ENCODE peak calls at places on chromosomes 7 and 10, in four cellular contexts. One of them, this sample, is unnamed. For H3K9me3, the result is how much of the 10 kb centered on the place peaks cover.

GRCh38 chr7:136555933-136556332 is 312.5 kb upstream of the CHRM2 start:
- DNase-seq in GM12878: no peak
- DNase-seq in K562: no peak
- DNase-seq in HCT116: no peak
- DNase-seq in this sample: no peak

GRCh38 chr7:1723254-1723653 is 53.2 kb downstream of the ELFN1 start:
- DNase-seq in K562: no peak
- DNase-seq in GM12878: no peak
- DNase-seq in HCT116: no peak
- DNase-seq in this sample: no peak

GRCh38 chr10:112952282-112952991 is 2.4 kb downstream of the TCF7L2 start:
- DNase-seq in HCT116: no peak
- DNase-seq in K562: no peak
- DNase-seq in GM12878: no peak
- DNase-seq in this sample: no peak

GRCh38 chr7:45646996-45647411 is 72.8 kb downstream of the ADCY1 start:
- DNase-seq in HCT116: no peak
- DNase-seq in K562: no peak
- DNase-seq in GM12878: no peak
- DNase-seq in this sample: no peak

GRCh38 chr10:44864042-44864436 is 47.1 kb upstream of the TMEM72 start:
- DNase-seq in HCT116: no peak
- DNase-seq in K562: no peak
- DNase-seq in GM12878: no peak
- DNase-seq in this sample: no peak

GRCh38 chr7:108805808-108806397 is 236.2 kb downstream of the DNAJB9 start:
- DNase-seq in GM12878: no peak
- DNase-seq in K562: peak
- DNase-seq in HCT116: peak
- DNase-seq in this sample: peak

GRCh38 chr7:67918158-67918557 is 921.5 kb downstream of the TYW1 start:
- DNase-seq in HCT116: no peak
- DNase-seq in GM12878: no peak
- DNase-seq in K562: no peak
- DNase-seq in this sample: no peak

GRCh38 chr10:28991738-28992270 is 297.1 kb upstream of the LYZL1 start:
- DNase-seq in K562: peak
- DNase-seq in GM12878: no peak
- DNase-seq in HCT116: peak
- DNase-seq in this sample: peak

GRCh38 chr10:123142701-123143161 is 5.2 kb upstream of the HMX2 start:
- DNase-seq in K562: no peak
- DNase-seq in HCT116: no peak
- DNase-seq in GM12878: no peak
- DNase-seq in this sample: no peak

GRCh38 chr7:32218741-32219283 is 148.6 kb upstream of the PDE1C start:
- DNase-seq in GM12878: no peak
- DNase-seq in HCT116: no peak
- DNase-seq in K562: no peak
- DNase-seq in this sample: no peak

GRCh38 chr10:116815641-116816415 is 33.5 kb upstream of the ENO4 start:
- DNase-seq in GM12878: no peak
- DNase-seq in K562: no peak
- DNase-seq in HCT116: no peak
- DNase-seq in this sample: no peak

GRCh38 chr10:75108684-75109458 is 2.6 kb upstream of the SAMD8 start:
- DNase-seq in GM12878: no peak
- DNase-seq in HCT116: peak
- DNase-seq in K562: peak
- DNase-seq in this sample: no peak

GRCh38 chr10:14585287-14586193 is 189.2 kb downstream of the FAM107B start:
- DNase-seq in HCT116: no peak
- DNase-seq in GM12878: no peak
- DNase-seq in K562: no peak
- DNase-seq in this sample: no peak

GRCh38 chr10:112678581-112678980 is 231.6 kb downstream of the VTI1A start:
- DNase-seq in K562: no peak
- DNase-seq in GM12878: no peak
- DNase-seq in HCT116: no peak
- DNase-seq in this sample: no peak

GRCh38 chr7:25805027-25805687 is 346.8 kb upstream of the NFE2L3 start:
- DNase-seq in GM12878: no peak
- DNase-seq in HCT116: no peak
- DNase-seq in K562: no peak
- DNase-seq in this sample: no peak

GRCh38 chr10:80946073-80946472 is 408.4 kb downstream of the SH2D4B start:
- DNase-seq in HCT116: no peak
- DNase-seq in GM12878: no peak
- DNase-seq in K562: no peak
- DNase-seq in this sample: no peak

GRCh38 chr7:138900040-138900828 is 81.0 kb downstream of the KIAA1549 start:
- DNase-seq in GM12878: no peak
- DNase-seq in K562: no peak
- DNase-seq in HCT116: no peak
- DNase-seq in this sample: no peak

GRCh38 chr7:28355553-28356319 is 56.6 kb upstream of the CREB5 start:
- DNase-seq in HCT116: no peak
- DNase-seq in GM12878: no peak
- DNase-seq in K562: no peak
- DNase-seq in this sample: no peak

GRCh38 chr10:94349327-94349726 is 13.4 kb downstream of the NOC3L start:
- DNase-seq in K562: no peak
- DNase-seq in GM12878: no peak
- DNase-seq in HCT116: no peak
- DNase-seq in this sample: no peak

GRCh38 chr10:36256905-36257304 is 614.8 kb upstream of the FZD8 start:
- DNase-seq in HCT116: no peak
- DNase-seq in GM12878: no peak
- DNase-seq in K562: no peak
- DNase-seq in this sample: no peak

GRCh38 chr7:112484671-112485097 is 3.9 kb downstream of the LSMEM1 start:
- DNase-seq in GM12878: no peak
- DNase-seq in K562: no peak
- DNase-seq in HCT116: peak
- DNase-seq in this sample: no peak

DNA sequence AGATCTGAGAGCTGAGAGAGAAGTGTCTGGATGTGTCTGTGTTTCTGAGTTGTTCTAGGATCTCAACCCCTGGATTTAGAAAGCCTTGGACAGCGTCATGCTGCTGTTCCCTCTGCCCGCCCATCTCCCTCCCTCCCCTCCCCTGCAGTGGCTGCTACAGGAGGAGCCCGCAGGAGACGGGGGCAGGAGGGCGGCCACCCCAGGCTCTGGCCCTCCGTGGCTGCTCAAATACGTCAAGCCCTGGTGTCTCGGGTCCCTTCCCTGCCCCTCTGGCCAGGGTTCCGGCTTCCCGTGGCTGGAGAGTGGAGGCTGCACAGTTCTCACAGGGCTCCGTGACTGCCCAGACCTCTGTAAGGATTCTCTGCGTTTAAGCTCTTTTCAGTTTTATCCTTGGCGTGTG is 79.5 kb downstream of the VIPR2 start:
- DNase-seq in HCT116: no peak
- DNase-seq in K562: no peak
- DNase-seq in GM12878: no peak
- DNase-seq in this sample: no peak
- H3K4me3 ChIP-seq in HCT116: no peak
- H3K4me3 ChIP-seq in K562: no peak
- H3K4me3 ChIP-seq in GM12878: no peak
- H3K4me3 ChIP-seq in this sample: no peak

GRCh38 chr10:16941067-16941466 is 123.8 kb upstream of the RSU1 start:
- DNase-seq in K562: no peak
- DNase-seq in GM12878: no peak
- DNase-seq in HCT116: no peak
- DNase-seq in this sample: no peak
- TF ChIP-seq ZNF274 in K562: no peak
- TF ChIP-seq ZNF274 in GM12878: no peak
- TF ChIP-seq ZNF274 in HCT116: no peak
- TF ChIP-seq ZNF274 in this sample: no peak

GRCh38 chr7:64626557-64626956 is 39.4 kb upstream of the ZNF107 start:
- DNase-seq in K562: no peak
- DNase-seq in HCT116: no peak
- DNase-seq in GM12878: no peak
- DNase-seq in this sample: no peak
- H3K9me3 ChIP-seq in K562: under half
- H3K9me3 ChIP-seq in HCT116: under half
- H3K9me3 ChIP-seq in GM12878: under half
- H3K9me3 ChIP-seq in this sample: under half

GRCh38 chr10:98321203-98321780 is 53.3 kb upstream of the LOXL4 start:
- DNase-seq in HCT116: no peak
- DNase-seq in K562: no peak
- DNase-seq in GM12878: no peak
- DNase-seq in this sample: no peak
- H3K4me3 ChIP-seq in HCT116: no peak
- H3K4me3 ChIP-seq in K562: no peak
- H3K4me3 ChIP-seq in GM12878: no peak
- H3K4me3 ChIP-seq in this sample: no peak

GRCh38 chr7:150399861-150400778 is 21.0 kb downstream of the ZNF775 start:
- DNase-seq in GM12878: no peak
- DNase-seq in HCT116: no peak
- DNase-seq in K562: peak
- DNase-seq in this sample: peak
- TF ChIP-seq ZNF274 in GM12878: no peak
- TF ChIP-seq ZNF274 in HCT116: no peak
- TF ChIP-seq ZNF274 in K562: no peak
- TF ChIP-seq ZNF274 in this sample: no peak

DNA sequence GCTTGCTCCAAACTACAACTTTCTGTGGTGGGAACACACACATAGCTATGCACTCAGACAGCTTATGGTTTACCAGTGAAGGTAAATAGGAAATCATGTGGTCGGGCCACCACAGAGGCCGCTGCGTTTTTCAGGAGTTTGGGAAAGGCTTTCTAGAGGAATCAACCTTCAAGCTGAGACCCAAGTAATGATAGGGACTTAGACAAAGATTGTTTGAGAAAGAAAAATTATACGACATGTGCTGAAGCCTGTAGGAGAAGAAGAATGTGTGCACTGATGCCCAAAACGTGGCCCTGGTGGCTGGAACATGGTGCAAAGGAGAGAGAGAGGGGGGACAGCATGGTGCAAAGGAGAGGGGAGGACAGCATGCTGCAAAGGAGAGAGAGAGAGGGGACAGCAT is 61.2 kb upstream of the VIPR2 start:
- DNase-seq in GM12878: no peak
- DNase-seq in K562: no peak
- DNase-seq in HCT116: no peak
- DNase-seq in this sample: no peak
- H3K9me3 ChIP-seq in GM12878: under half
- H3K9me3 ChIP-seq in K562: under half
- H3K9me3 ChIP-seq in HCT116: under half
- H3K9me3 ChIP-seq in this sample: under half

GRCh38 chr7:101169838-101170531 is 4.6 kb upstream of the VGF start:
- DNase-seq in GM12878: no peak
- DNase-seq in HCT116: no peak
- DNase-seq in K562: peak
- DNase-seq in this sample: no peak
- H3K4me3 ChIP-seq in GM12878: no peak
- H3K4me3 ChIP-seq in HCT116: peak
- H3K4me3 ChIP-seq in K562: no peak
- H3K4me3 ChIP-seq in this sample: peak

DNA sequence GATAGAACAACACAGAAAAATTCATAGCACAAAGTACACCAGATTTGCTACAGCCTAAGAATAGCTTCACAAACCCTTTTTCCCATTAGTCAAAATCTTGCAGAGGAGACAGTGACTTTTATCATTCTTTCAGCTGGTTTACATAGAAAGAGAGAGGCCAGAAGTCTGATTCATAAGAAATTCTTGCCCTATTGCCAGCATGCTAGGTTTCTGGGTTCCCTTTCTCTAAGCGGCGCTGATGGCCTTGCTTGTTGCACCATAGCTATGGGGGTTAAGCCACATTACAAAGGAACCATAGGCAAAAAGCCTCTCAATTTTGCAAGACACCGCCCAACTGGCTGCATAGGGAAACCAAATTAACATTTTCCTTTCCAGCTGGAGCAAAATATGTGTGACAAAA is 87.4 kb downstream of the ZNF467 start:
- DNase-seq in HCT116: no peak
- DNase-seq in K562: no peak
- DNase-seq in GM12878: no peak
- DNase-seq in this sample: no peak
- TF ChIP-seq ZNF274 in HCT116: no peak
- TF ChIP-seq ZNF274 in K562: no peak
- TF ChIP-seq ZNF274 in GM12878: no peak
- TF ChIP-seq ZNF274 in this sample: no peak

DNA sequence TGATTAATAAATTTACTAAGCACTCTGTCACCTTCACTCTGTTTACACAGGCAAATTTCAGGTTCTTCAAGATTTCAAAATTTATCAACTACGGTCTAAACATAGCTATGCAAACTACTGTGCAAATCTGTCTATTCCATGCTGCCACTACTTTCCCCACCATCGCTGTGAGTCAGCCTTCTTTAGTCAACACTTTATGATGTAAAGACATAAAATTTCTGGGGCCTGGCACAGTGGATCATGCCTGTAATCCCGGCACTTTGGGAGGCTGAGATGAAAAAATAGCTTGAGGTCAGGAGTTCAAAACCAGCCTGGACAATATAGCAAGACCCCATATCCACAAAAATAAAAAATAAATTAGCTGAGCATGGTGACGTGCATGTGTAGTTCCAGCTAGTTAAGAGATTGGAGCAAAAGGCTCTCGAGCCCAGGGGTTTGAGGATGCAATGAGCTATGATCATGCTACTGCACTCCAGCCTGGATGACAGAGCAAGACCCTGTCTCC is 42.6 kb downstream of the CNOT4 start:
- DNase-seq in HCT116: no peak
- DNase-seq in GM12878: no peak
- DNase-seq in K562: no peak
- DNase-seq in this sample: no peak
- H3K9me3 ChIP-seq in HCT116: under half
- H3K9me3 ChIP-seq in GM12878: under half
- H3K9me3 ChIP-seq in K562: under half
- H3K9me3 ChIP-seq in this sample: under half

GRCh38 chr7:120951826-120952225 is 1.2 kb downstream of the ING3 start:
- DNase-seq in HCT116: no peak
- DNase-seq in GM12878: no peak
- DNase-seq in K562: no peak
- DNase-seq in this sample: no peak
- H3K4me3 ChIP-seq in HCT116: peak
- H3K4me3 ChIP-seq in GM12878: peak
- H3K4me3 ChIP-seq in K562: peak
- H3K4me3 ChIP-seq in this sample: no peak

This sample was measured in NT2/D1.